ENCODE peak calls at places on chromosomes 4 and X, in ten cellular contexts. One of them, this sample, is unnamed.
A peak's percentile ranks its signal among the peaks of the same experiment; 100 is the strongest.

GRCh38 chr4:23091674-23092073 is 398.9 kb downstream of the GBA3 start:
- DNase-seq in stimulated activated CD8-positive, alpha-beta memory T cell treated with anti-CD3 and anti-CD28 coated beads, Interleukin-2, amount 100 ng/mL, for 1 hour: no peak
- DNase-seq in cardiac septum: no peak
- DNase-seq in A172: no peak
- DNase-seq in progenitor cell of endocrine pancreas: no peak
- DNase-seq in GM12865: no peak
- DNase-seq in germinal center: no peak
- DNase-seq in foreskin fibroblast: no peak
- DNase-seq in GM04503: no peak
- DNase-seq in GM13977: no peak
- DNase-seq in this sample: no peak

GRCh38 chr4:95510145-95510544 is 38.6 kb downstream of the UNC5C start:
- DNase-seq in stimulated activated CD8-positive, alpha-beta memory T cell treated with anti-CD3 and anti-CD28 coated beads, Interleukin-2, amount 100 ng/mL, for 1 hour: no peak
- DNase-seq in cardiac septum: no peak
- DNase-seq in A172: no peak
- DNase-seq in progenitor cell of endocrine pancreas: no peak
- DNase-seq in GM12865: peak; percentile 19
- DNase-seq in germinal center: no peak
- DNase-seq in foreskin fibroblast: no peak
- DNase-seq in GM04503: no peak
- DNase-seq in GM13977: no peak
- DNase-seq in this sample: no peak

GRCh38 chrX:17024896-17025295 is 78.4 kb downstream of the REPS2 start:
- DNase-seq in stimulated activated CD8-positive, alpha-beta memory T cell treated with anti-CD3 and anti-CD28 coated beads, Interleukin-2, amount 100 ng/mL, for 1 hour: no peak
- DNase-seq in cardiac septum: no peak
- DNase-seq in A172: no peak
- DNase-seq in progenitor cell of endocrine pancreas: no peak
- DNase-seq in GM12865: peak; percentile 25
- DNase-seq in germinal center: no peak
- DNase-seq in foreskin fibroblast: no peak
- DNase-seq in GM04503: no peak
- DNase-seq in GM13977: no peak
- DNase-seq in this sample: no peak

GRCh38 chrX:17580529-17581155 is 156.7 kb upstream of the SCML1 start:
- DNase-seq in stimulated activated CD8-positive, alpha-beta memory T cell treated with anti-CD3 and anti-CD28 coated beads, Interleukin-2, amount 100 ng/mL, for 1 hour: no peak
- DNase-seq in cardiac septum: no peak
- DNase-seq in A172: peak; percentile 62
- DNase-seq in progenitor cell of endocrine pancreas: no peak
- DNase-seq in GM12865: no peak
- DNase-seq in germinal center: no peak
- DNase-seq in foreskin fibroblast: peak; percentile 62
- DNase-seq in GM04503: no peak
- DNase-seq in GM13977: no peak
- DNase-seq in this sample: no peak

GRCh38 chrX:38939067-38939466 is 137.8 kb downstream of the MID1IP1 start:
- DNase-seq in stimulated activated CD8-positive, alpha-beta memory T cell treated with anti-CD3 and anti-CD28 coated beads, Interleukin-2, amount 100 ng/mL, for 1 hour: no peak
- DNase-seq in cardiac septum: no peak
- DNase-seq in A172: no peak
- DNase-seq in progenitor cell of endocrine pancreas: no peak
- DNase-seq in GM12865: no peak
- DNase-seq in germinal center: no peak
- DNase-seq in foreskin fibroblast: peak; percentile 65
- DNase-seq in GM04503: no peak
- DNase-seq in GM13977: no peak
- DNase-seq in this sample: no peak

GRCh38 chrX:69072486-69073006 is 92.7 kb downstream of the PJA1 start:
- DNase-seq in stimulated activated CD8-positive, alpha-beta memory T cell treated with anti-CD3 and anti-CD28 coated beads, Interleukin-2, amount 100 ng/mL, for 1 hour: no peak
- DNase-seq in cardiac septum: peak; percentile 59
- DNase-seq in A172: no peak
- DNase-seq in progenitor cell of endocrine pancreas: no peak
- DNase-seq in GM12865: no peak
- DNase-seq in germinal center: no peak
- DNase-seq in foreskin fibroblast: no peak
- DNase-seq in GM04503: no peak
- DNase-seq in GM13977: no peak
- DNase-seq in this sample: no peak

GRCh38 chr4:963276-964225 is 9.8 kb downstream of the DGKQ start:
- DNase-seq in stimulated activated CD8-positive, alpha-beta memory T cell treated with anti-CD3 and anti-CD28 coated beads, Interleukin-2, amount 100 ng/mL, for 1 hour: no peak
- DNase-seq in cardiac septum: no peak
- DNase-seq in A172: no peak
- DNase-seq in progenitor cell of endocrine pancreas: no peak
- DNase-seq in GM12865: no peak
- DNase-seq in germinal center: no peak
- DNase-seq in foreskin fibroblast: no peak
- DNase-seq in GM04503: no peak
- DNase-seq in GM13977: no peak
- DNase-seq in this sample: no peak

GRCh38 chr4:163284304-163284703 is 48.1 kb downstream of the NPY1R start:
- DNase-seq in stimulated activated CD8-positive, alpha-beta memory T cell treated with anti-CD3 and anti-CD28 coated beads, Interleukin-2, amount 100 ng/mL, for 1 hour: no peak
- DNase-seq in cardiac septum: no peak
- DNase-seq in A172: no peak
- DNase-seq in progenitor cell of endocrine pancreas: no peak
- DNase-seq in GM12865: no peak
- DNase-seq in germinal center: no peak
- DNase-seq in foreskin fibroblast: no peak
- DNase-seq in GM04503: no peak
- DNase-seq in GM13977: no peak
- DNase-seq in this sample: no peak

GRCh38 chr4:3372933-3373465 is 68.8 kb upstream of the HGFAC start:
- DNase-seq in stimulated activated CD8-positive, alpha-beta memory T cell treated with anti-CD3 and anti-CD28 coated beads, Interleukin-2, amount 100 ng/mL, for 1 hour: no peak
- DNase-seq in cardiac septum: no peak
- DNase-seq in A172: no peak
- DNase-seq in progenitor cell of endocrine pancreas: no peak
- DNase-seq in GM12865: peak; percentile 75
- DNase-seq in germinal center: peak; percentile 67
- DNase-seq in foreskin fibroblast: no peak
- DNase-seq in GM04503: no peak
- DNase-seq in GM13977: no peak
- DNase-seq in this sample: no peak

GRCh38 chr4:163694385-163694784 is 199.9 kb downstream of the TMA16 start:
- DNase-seq in stimulated activated CD8-positive, alpha-beta memory T cell treated with anti-CD3 and anti-CD28 coated beads, Interleukin-2, amount 100 ng/mL, for 1 hour: no peak
- DNase-seq in cardiac septum: no peak
- DNase-seq in A172: peak; percentile 84
- DNase-seq in progenitor cell of endocrine pancreas: no peak
- DNase-seq in GM12865: no peak
- DNase-seq in germinal center: no peak
- DNase-seq in foreskin fibroblast: peak; percentile 20
- DNase-seq in GM04503: no peak
- DNase-seq in GM13977: no peak
- DNase-seq in this sample: peak; percentile 65

GRCh38 chrX:10902001-10902400 is 209.1 kb upstream of the HCCS start:
- DNase-seq in stimulated activated CD8-positive, alpha-beta memory T cell treated with anti-CD3 and anti-CD28 coated beads, Interleukin-2, amount 100 ng/mL, for 1 hour: no peak
- DNase-seq in cardiac septum: no peak
- DNase-seq in A172: no peak
- DNase-seq in progenitor cell of endocrine pancreas: no peak
- DNase-seq in GM12865: no peak
- DNase-seq in germinal center: no peak
- DNase-seq in foreskin fibroblast: peak; percentile 44
- DNase-seq in GM04503: no peak
- DNase-seq in GM13977: no peak
- DNase-seq in this sample: no peak

GRCh38 chr4:21790437-21791029 is 158.0 kb downstream of the KCNIP4 start:
- DNase-seq in stimulated activated CD8-positive, alpha-beta memory T cell treated with anti-CD3 and anti-CD28 coated beads, Interleukin-2, amount 100 ng/mL, for 1 hour: no peak
- DNase-seq in cardiac septum: no peak
- DNase-seq in A172: peak; percentile 35
- DNase-seq in progenitor cell of endocrine pancreas: no peak
- DNase-seq in GM12865: peak; percentile 30
- DNase-seq in germinal center: no peak
- DNase-seq in foreskin fibroblast: peak; percentile 33
- DNase-seq in GM04503: no peak
- DNase-seq in GM13977: peak; percentile 4
- DNase-seq in this sample: no peak

GRCh38 chrX:55357236-55357635 is 92.5 kb upstream of the PAGE3 start:
- DNase-seq in stimulated activated CD8-positive, alpha-beta memory T cell treated with anti-CD3 and anti-CD28 coated beads, Interleukin-2, amount 100 ng/mL, for 1 hour: no peak
- DNase-seq in cardiac septum: no peak
- DNase-seq in A172: no peak
- DNase-seq in progenitor cell of endocrine pancreas: no peak
- DNase-seq in GM12865: no peak
- DNase-seq in germinal center: no peak
- DNase-seq in foreskin fibroblast: no peak
- DNase-seq in GM04503: no peak
- DNase-seq in GM13977: no peak
- DNase-seq in this sample: no peak

GRCh38 chr4:189787216-189788031 is 153.2 kb upstream of the FRG1 start:
- DNase-seq in stimulated activated CD8-positive, alpha-beta memory T cell treated with anti-CD3 and anti-CD28 coated beads, Interleukin-2, amount 100 ng/mL, for 1 hour: no peak
- DNase-seq in cardiac septum: no peak
- DNase-seq in A172: no peak
- DNase-seq in progenitor cell of endocrine pancreas: no peak
- DNase-seq in GM12865: no peak
- DNase-seq in germinal center: no peak
- DNase-seq in foreskin fibroblast: no peak
- DNase-seq in GM04503: no peak
- DNase-seq in GM13977: no peak
- DNase-seq in this sample: no peak

GRCh38 chr4:109945056-109945455 is 32.4 kb downstream of the EGF start:
- DNase-seq in stimulated activated CD8-positive, alpha-beta memory T cell treated with anti-CD3 and anti-CD28 coated beads, Interleukin-2, amount 100 ng/mL, for 1 hour: no peak
- DNase-seq in cardiac septum: no peak
- DNase-seq in A172: peak; percentile 8
- DNase-seq in progenitor cell of endocrine pancreas: no peak
- DNase-seq in GM12865: no peak
- DNase-seq in germinal center: no peak
- DNase-seq in foreskin fibroblast: no peak
- DNase-seq in GM04503: no peak
- DNase-seq in GM13977: no peak
- DNase-seq in this sample: no peak

GRCh38 chrX:120457766-120458180 is 11.3 kb downstream of the LAMP2 start:
- DNase-seq in stimulated activated CD8-positive, alpha-beta memory T cell treated with anti-CD3 and anti-CD28 coated beads, Interleukin-2, amount 100 ng/mL, for 1 hour: no peak
- DNase-seq in cardiac septum: no peak
- DNase-seq in A172: peak; percentile 63
- DNase-seq in progenitor cell of endocrine pancreas: no peak
- DNase-seq in GM12865: peak; percentile 46
- DNase-seq in germinal center: peak; percentile 8
- DNase-seq in foreskin fibroblast: peak; percentile 62
- DNase-seq in GM04503: peak; percentile 47
- DNase-seq in GM13977: peak; percentile 34
- DNase-seq in this sample: peak; percentile 61

GRCh38 chr4:40255722-40256281 is 59.0 kb downstream of the RHOH start:
- DNase-seq in stimulated activated CD8-positive, alpha-beta memory T cell treated with anti-CD3 and anti-CD28 coated beads, Interleukin-2, amount 100 ng/mL, for 1 hour: no peak
- DNase-seq in cardiac septum: no peak
- DNase-seq in A172: peak; percentile 95
- DNase-seq in progenitor cell of endocrine pancreas: no peak
- DNase-seq in GM12865: no peak
- DNase-seq in germinal center: no peak
- DNase-seq in foreskin fibroblast: peak; percentile 94
- DNase-seq in GM04503: peak; percentile 90
- DNase-seq in GM13977: no peak
- DNase-seq in this sample: peak; percentile 87

GRCh38 chr4:78653655-78654054 is 102.1 kb downstream of the ANXA3 start:
- DNase-seq in stimulated activated CD8-positive, alpha-beta memory T cell treated with anti-CD3 and anti-CD28 coated beads, Interleukin-2, amount 100 ng/mL, for 1 hour: no peak
- DNase-seq in cardiac septum: no peak
- DNase-seq in A172: no peak
- DNase-seq in progenitor cell of endocrine pancreas: no peak
- DNase-seq in GM12865: no peak
- DNase-seq in germinal center: no peak
- DNase-seq in foreskin fibroblast: no peak
- DNase-seq in GM04503: no peak
- DNase-seq in GM13977: no peak
- DNase-seq in this sample: no peak

GRCh38 chrX:77528034-77528433 is 80.8 kb downstream of the FGF16 start:
- DNase-seq in stimulated activated CD8-positive, alpha-beta memory T cell treated with anti-CD3 and anti-CD28 coated beads, Interleukin-2, amount 100 ng/mL, for 1 hour: no peak
- DNase-seq in cardiac septum: no peak
- DNase-seq in A172: no peak
- DNase-seq in progenitor cell of endocrine pancreas: no peak
- DNase-seq in GM12865: no peak
- DNase-seq in germinal center: no peak
- DNase-seq in foreskin fibroblast: no peak
- DNase-seq in GM04503: no peak
- DNase-seq in GM13977: no peak
- DNase-seq in this sample: no peak

GRCh38 chr4:28402751-28403150 is 1542.1 kb downstream of the STIM2 start:
- DNase-seq in stimulated activated CD8-positive, alpha-beta memory T cell treated with anti-CD3 and anti-CD28 coated beads, Interleukin-2, amount 100 ng/mL, for 1 hour: no peak
- DNase-seq in cardiac septum: no peak
- DNase-seq in A172: no peak
- DNase-seq in progenitor cell of endocrine pancreas: no peak
- DNase-seq in GM12865: no peak
- DNase-seq in germinal center: no peak
- DNase-seq in foreskin fibroblast: no peak
- DNase-seq in GM04503: no peak
- DNase-seq in GM13977: no peak
- DNase-seq in this sample: no peak

GRCh38 chrX:104972737-104973136 is 247.8 kb downstream of the TEX13A start:
- DNase-seq in stimulated activated CD8-positive, alpha-beta memory T cell treated with anti-CD3 and anti-CD28 coated beads, Interleukin-2, amount 100 ng/mL, for 1 hour: no peak
- DNase-seq in cardiac septum: no peak
- DNase-seq in A172: no peak
- DNase-seq in progenitor cell of endocrine pancreas: no peak
- DNase-seq in GM12865: no peak
- DNase-seq in germinal center: no peak
- DNase-seq in foreskin fibroblast: no peak
- DNase-seq in GM04503: no peak
- DNase-seq in GM13977: no peak
- DNase-seq in this sample: no peak

GRCh38 chrX:11399481-11399880 is 106.3 kb downstream of the AMELX start:
- DNase-seq in stimulated activated CD8-positive, alpha-beta memory T cell treated with anti-CD3 and anti-CD28 coated beads, Interleukin-2, amount 100 ng/mL, for 1 hour: no peak
- DNase-seq in cardiac septum: no peak
- DNase-seq in A172: no peak
- DNase-seq in progenitor cell of endocrine pancreas: no peak
- DNase-seq in GM12865: no peak
- DNase-seq in germinal center: no peak
- DNase-seq in foreskin fibroblast: no peak
- DNase-seq in GM04503: no peak
- DNase-seq in GM13977: no peak
- DNase-seq in this sample: no peak